ENCODE peak calls at places on chromosome 7, in eight cellular contexts. Z is AG09319, Y is NCI-H1417, E is mesothelial cell of epicardium, W is Calu3, F is A172, X is OCI-LY7, U is heart right ventricle. Q is an unnamed sample.

GRCh38 chr7:106592282-106593027 is 68.5 kb downstream of the CCDC71L start:
- DNase-seq in Z (no peak), Y (no peak), E (no peak), W (no peak), F (no peak), X (no peak), U (no peak), Q (no peak)

GRCh38 chr7:155871211-155871610 is 58.9 kb upstream of the SHH start:
- DNase-seq in Z (no peak), Y (no peak), E (no peak), W (no peak), F (no peak), X (no peak), U (no peak), Q (no peak)

GRCh38 chr7:112112822-112113255 is 93.4 kb downstream of the DOCK4 start:
- DNase-seq in Z (peak; percentile 15), Y (no peak), E (no peak), W (no peak), F (no peak), X (no peak), U (no peak), Q (peak; percentile 66)

GRCh38 chr7:7569615-7570014 is 2.9 kb downstream of the MIOS start:
- DNase-seq in Z (no peak), Y (no peak), E (no peak), W (no peak), F (no peak), X (peak; percentile 17), U (no peak), Q (no peak)

GRCh38 chr7:70271617-70272081 is 673.4 kb downstream of the AUTS2 start:
- DNase-seq in Z (no peak), Y (peak; percentile 82), E (no peak), W (no peak), F (peak; percentile 85), X (no peak), U (no peak), Q (peak; percentile 63)

GRCh38 chr7:75737856-75738603 is 711 bp downstream of the HIP1 start:
- DNase-seq in Z (no peak), Y (peak; percentile 60), E (peak; percentile 55), W (no peak), F (no peak), X (peak; percentile 35), U (no peak), Q (peak; percentile 44)

GRCh38 chr7:44065431-44066110 is at the start of gene PGAM2:
- DNase-seq in Z (no peak), Y (peak; percentile 77), E (no peak), W (no peak), F (no peak), X (no peak), U (peak; percentile 86), Q (peak; percentile 60)

GRCh38 chr7:1268866-1269265 is 36.2 kb downstream of the UNCX start:
- DNase-seq in Z (no peak), Y (peak; percentile 60), E (peak; percentile 71), W (no peak), F (no peak), X (no peak), U (no peak), Q (peak; percentile 49)

GRCh38 chr7:95396136-95397032 is at the start of gene PON3:
- DNase-seq in Z (no peak), Y (peak; percentile 90), E (no peak), W (peak; percentile 58), F (no peak), X (no peak), U (peak; percentile 11), Q (no peak)

GRCh38 chr7:89259085-89259484 is 463.5 kb upstream of the TEX47 start:
- DNase-seq in Z (no peak), Y (no peak), E (no peak), W (no peak), F (no peak), X (no peak), U (no peak), Q (no peak)

GRCh38 chr7:140923358-140924006 is 1.2 kb downstream of the BRAF start:
- DNase-seq in Z (no peak), Y (peak; percentile 64), E (no peak), W (no peak), F (peak; percentile 6), X (peak; percentile 7), U (peak; percentile 41), Q (peak; percentile 37)

GRCh38 chr7:131745645-131746248 is 189.3 kb upstream of the PODXL start:
- DNase-seq in Z (no peak), Y (no peak), E (peak; percentile 82), W (peak; percentile 41), F (peak; percentile 30), X (no peak), U (peak; percentile 25), Q (peak; percentile 25)

GRCh38 chr7:81604075-81604807 is 165.6 kb downstream of the HGF start:
- DNase-seq in Z (no peak), Y (no peak), E (no peak), W (peak; percentile 41), F (peak; percentile 96), X (no peak), U (peak; percentile 12), Q (peak; percentile 86)

GRCh38 chr7:18895456-18895855 is 222.0 kb downstream of the TWIST1 start:
- DNase-seq in Z (no peak), Y (no peak), E (no peak), W (no peak), F (peak; percentile 83), X (no peak), U (no peak), Q (peak; percentile 90)

GRCh38 chr7:149773446-149774236 is at the start of gene ZNF467:
- DNase-seq in Z (no peak), Y (peak; percentile 62), E (peak; percentile 73), W (no peak), F (no peak), X (no peak), U (peak; percentile 85), Q (peak; percentile 11)

GRCh38 chr7:139525750-139526149 is 2.3 kb downstream of the CLEC2L start:
- DNase-seq in Z (no peak), Y (no peak), E (no peak), W (no peak), F (no peak), X (no peak), U (no peak), Q (no peak)

GRCh38 chr7:95874541-95875265 is 102.3 kb downstream of the DYNC1I1 start:
- DNase-seq in Z (no peak), Y (no peak), E (no peak), W (no peak), F (peak; percentile 8), X (no peak), U (no peak), Q (peak; percentile 37)

GRCh38 chr7:35436452-35436851 is 182.6 kb upstream of the TBX20 start:
- DNase-seq in Z (no peak), Y (no peak), E (no peak), W (no peak), F (no peak), X (no peak), U (no peak), Q (no peak)

GRCh38 chr7:98185101-98185500 is 26.1 kb upstream of the BHLHA15 start:
- DNase-seq in Z (no peak), Y (no peak), E (no peak), W (no peak), F (no peak), X (no peak), U (no peak), Q (no peak)

GRCh38 chr7:150564045-150564444 is 3.1 kb upstream of the GIMAP4 start:
- DNase-seq in Z (no peak), Y (no peak), E (no peak), W (no peak), F (no peak), X (no peak), U (no peak), Q (no peak)

GRCh38 chr7:70559815-70560214 is 572.1 kb upstream of the GALNT17 start:
- DNase-seq in Z (no peak), Y (no peak), E (no peak), W (no peak), F (no peak), X (no peak), U (no peak), Q (no peak)

Q was measured in M059J.